ENCODE peak calls at places on chromosomes 4 and X, in six cellular contexts. R, L, K, C, M and X are unnamed samples.

GRCh38 chrX:42704454-42704853 is 73.5 kb downstream of the PPP1R2C start:
- DNase-seq in M (no peak), C (no peak), K (no peak), R (no peak), L (no peak), X (no peak)

GRCh38 chrX:26050099-26050498 is 88.0 kb upstream of the MAGEB18 start:
- DNase-seq in K (no peak), L (no peak), M (no peak), R (no peak), C (peak), X (no peak)

GRCh38 chr4:38050560-38051350 is 90.6 kb downstream of the PTTG2 start:
- DNase-seq in L (no peak), R (no peak), C (no peak), K (no peak), M (no peak), X (no peak)

GRCh38 chrX:336227-336626 is 17.6 kb upstream of the GTPBP6 start:
- DNase-seq in C (no peak), L (no peak), K (no peak), M (no peak), R (no peak), X (no peak)

GRCh38 chr4:54539500-54540029 is 118.2 kb upstream of the KIT start:
- DNase-seq in M (no peak), R (no peak), L (no peak), C (no peak), K (no peak), X (peak)

GRCh38 chrX:69387559-69388487 is 116.3 kb upstream of the NALF2 start:
- DNase-seq in M (peak), R (peak), C (peak), L (peak), K (peak), X (peak)

GRCh38 chr4:69999420-69999819 is 3.7 kb downstream of the STATH start:
- DNase-seq in L (no peak), R (no peak), K (no peak), M (no peak), C (peak), X (peak)

GRCh38 chr4:103400405-103400804 is 202.3 kb upstream of the CENPE start:
- DNase-seq in C (peak), R (no peak), K (no peak), L (no peak), M (no peak), X (peak)

GRCh38 chr4:138542191-138542771 is 300.1 kb upstream of the SLC7A11 start:
- DNase-seq in L (no peak), C (peak), K (no peak), M (no peak), R (no peak), X (peak)

GRCh38 chr4:144565558-144566195 is 80.3 kb upstream of the HHIP start:
- DNase-seq in R (no peak), M (no peak), L (no peak), K (no peak), C (no peak), X (no peak)

GRCh38 chrX:79367907-79368306 is 773 bp upstream of the ITM2A start:
- DNase-seq in R (no peak), K (no peak), M (no peak), C (no peak), L (no peak), X (no peak)

GRCh38 chrX:13109811-13110210 is 65.4 kb upstream of the FAM9C start:
- DNase-seq in R (no peak), M (no peak), C (no peak), L (no peak), K (no peak), X (no peak)

GRCh38 chr4:76035799-76036389 is at the start of gene CXCL11:
- DNase-seq in C (no peak), K (no peak), M (no peak), L (no peak), R (no peak), X (no peak)

GRCh38 chr4:26310264-26310663 is 10.6 kb upstream of the RBPJ start:
- DNase-seq in K (no peak), C (no peak), L (no peak), R (no peak), M (no peak), X (no peak)

GRCh38 chrX:91122141-91122540 is 312.5 kb upstream of the PABPC5 start:
- DNase-seq in K (no peak), C (no peak), R (no peak), L (no peak), M (no peak), X (no peak)

GRCh38 chr4:53508446-53508845 is 82.8 kb downstream of the LNX1 start:
- DNase-seq in R (no peak), L (no peak), M (peak), C (peak), K (no peak), X (no peak)

GRCh38 chr4:183291070-183291469 is 29.0 kb downstream of the CLDN22 start:
- DNase-seq in C (no peak), K (no peak), M (no peak), L (no peak), R (no peak), X (no peak)

GRCh38 chr4:182179105-182179504 is 64.1 kb upstream of the TENM3 start:
- DNase-seq in R (no peak), M (peak), C (no peak), L (no peak), K (no peak), X (peak)

GRCh38 chr4:128364565-128364964 is 77.0 kb upstream of the PGRMC2 start:
- DNase-seq in L (no peak), C (peak), M (no peak), R (no peak), K (no peak), X (peak)

GRCh38 chr4:136841526-136841925 is 690.8 kb downstream of the PCDH18 start:
- DNase-seq in K (no peak), L (no peak), R (no peak), C (no peak), M (no peak), X (no peak)

GRCh38 chr4:2962614-2963184 is 507 bp downstream of the NOP14 start:
- DNase-seq in M (no peak), K (no peak), C (peak), L (no peak), R (no peak), X (peak)

GRCh38 chr4:137394000-137394399 is 138.3 kb downstream of the PCDH18 start:
- DNase-seq in C (no peak), M (no peak), K (no peak), L (no peak), R (no peak), X (no peak)

GRCh38 chr4:3297066-3297859 is 4.4 kb downstream of the RGS12 start:
- DNase-seq in L (no peak), R (no peak), K (peak), M (no peak), C (no peak), X (no peak)

GRCh38 chr4:144645102-144645469 is 870 bp upstream of the HHIP start:
- DNase-seq in K (no peak), M (no peak), C (no peak), R (no peak), L (no peak), X (peak)

GRCh38 chrX:118973389-118974087 is 880 bp upstream of the LONRF3 start:
- DNase-seq in K (no peak), L (no peak), R (no peak), C (peak), M (no peak), X (peak)

GRCh38 chr4:155497306-155497705 is 120.5 kb upstream of the MAP9 start:
- DNase-seq in M (no peak), L (no peak), K (no peak), R (no peak), C (no peak), X (peak)

GRCh38 chrX:132831336-132831973 is 127.0 kb downstream of the HS6ST2 start:
- DNase-seq in L (no peak), M (no peak), K (no peak), R (no peak), C (no peak), X (no peak)

GRCh38 chrX:129665916-129666644 is 11.3 kb upstream of the APLN start:
- DNase-seq in C (peak), K (no peak), L (no peak), M (peak), R (no peak), X (no peak)

GRCh38 chrX:42087960-42088359 is 164.6 kb upstream of the CASK start:
- DNase-seq in L (no peak), K (no peak), C (no peak), R (no peak), M (no peak), X (peak)

GRCh38 chrX:139058831-139059495 is 347.4 kb upstream of the FGF13 start:
- DNase-seq in L (no peak), K (no peak), M (no peak), C (peak), R (no peak), X (peak)

GRCh38 chr4:1777822-1778641 is 15.1 kb upstream of the FGFR3 start:
- DNase-seq in C (peak), K (no peak), L (no peak), R (no peak), M (no peak), X (no peak)